ENCODE peak calls at places on chromosomes 2 and 18, in six cellular contexts. V is neuronal stem cell, M is mesenchymal stem cell, Q is IMR-90, X is H9, L is H1. G is an unnamed sample.

GRCh38 chr2:71552356-71552755 is 99.0 kb downstream of the DYSF start:
- DNase-seq in Q (no peak), M (no peak), L (no peak), V (no peak), X (no peak), G (no peak)

GRCh38 chr2:44291281-44292248 is 16.3 kb downstream of the SLC3A1 start:
- DNase-seq in X (peak), M (peak), Q (peak), L (no peak), V (no peak), G (peak)

GRCh38 chr18:51666717-51667320 is 469.3 kb upstream of the MEX3C start:
- DNase-seq in Q (no peak), V (no peak), L (no peak), M (no peak), X (no peak), G (no peak)

GRCh38 chr2:1824202-1824905 is 80.0 kb upstream of the PXDN start:
- DNase-seq in M (no peak), Q (no peak), X (no peak), L (no peak), V (no peak), G (no peak)

GRCh38 chr2:188629890-188630483 is 338.3 kb downstream of the GULP1 start:
- DNase-seq in L (no peak), X (no peak), M (peak), V (no peak), Q (peak), G (no peak)

GRCh38 chr2:96984300-96984699 is 2.1 kb downstream of the FAM178B start:
- DNase-seq in X (no peak), L (no peak), M (no peak), Q (no peak), V (no peak), G (no peak)

GRCh38 chr2:11753452-11753885 is 7.0 kb downstream of the LPIN1 start:
- DNase-seq in X (no peak), Q (no peak), M (peak), V (no peak), L (no peak), G (no peak)

GRCh38 chr2:98009887-98010760 is 14.4 kb upstream of the TMEM131 start:
- DNase-seq in X (no peak), Q (no peak), M (no peak), V (no peak), L (no peak), G (peak)

GRCh38 chr2:170324640-170325046 is 146.7 kb downstream of the MYO3B start:
- DNase-seq in Q (peak), L (peak), M (peak), X (peak), V (peak), G (peak)

GRCh38 chr18:48021273-48021914 is 90.9 kb upstream of the SMAD2 start:
- DNase-seq in M (no peak), Q (no peak), V (no peak), X (no peak), L (no peak), G (no peak)

GRCh38 chr2:195252018-195252417 is 405.0 kb upstream of the SLC39A10 start:
- DNase-seq in M (no peak), L (peak), Q (no peak), X (peak), V (no peak), G (no peak)

GRCh38 chr2:125679903-125680302 is 976.1 kb upstream of the GYPC start:
- DNase-seq in L (no peak), V (no peak), X (no peak), Q (no peak), M (no peak), G (no peak)

GRCh38 chr18:66646622-66647021 is 42.7 kb upstream of the CDH19 start:
- DNase-seq in Q (no peak), M (peak), V (no peak), X (no peak), L (no peak), G (peak)

GRCh38 chr2:1804865-1805264 is 60.5 kb upstream of the PXDN start:
- DNase-seq in L (no peak), X (no peak), M (no peak), V (no peak), Q (no peak), G (no peak)

GRCh38 chr2:18860179-18860578 is 270.8 kb upstream of the NT5C1B start:
- DNase-seq in Q (no peak), M (no peak), L (no peak), X (no peak), V (no peak), G (no peak)

GRCh38 chr2:38581193-38582147 is 21.3 kb downstream of the HNRNPLL start:
- DNase-seq in V (peak), Q (peak), X (peak), M (peak), L (no peak), G (peak)

GRCh38 chr2:207088839-207089238 is 76.9 kb downstream of the KLF7 start:
- DNase-seq in M (no peak), Q (no peak), L (no peak), V (no peak), X (no peak), G (no peak)

GRCh38 chr2:12811916-12812315 is 95.2 kb downstream of the TRIB2 start:
- DNase-seq in M (no peak), L (no peak), X (no peak), V (no peak), Q (no peak), G (no peak)

GRCh38 chr18:55547705-55548056 is 40.3 kb downstream of the TCF4 start:
- DNase-seq in Q (no peak), X (no peak), M (no peak), V (no peak), L (no peak), G (no peak)
- H3K27ac ChIP-seq in Q (no peak), X (no peak), M (no peak), V (no peak), L (no peak), G (no peak)

DNA sequence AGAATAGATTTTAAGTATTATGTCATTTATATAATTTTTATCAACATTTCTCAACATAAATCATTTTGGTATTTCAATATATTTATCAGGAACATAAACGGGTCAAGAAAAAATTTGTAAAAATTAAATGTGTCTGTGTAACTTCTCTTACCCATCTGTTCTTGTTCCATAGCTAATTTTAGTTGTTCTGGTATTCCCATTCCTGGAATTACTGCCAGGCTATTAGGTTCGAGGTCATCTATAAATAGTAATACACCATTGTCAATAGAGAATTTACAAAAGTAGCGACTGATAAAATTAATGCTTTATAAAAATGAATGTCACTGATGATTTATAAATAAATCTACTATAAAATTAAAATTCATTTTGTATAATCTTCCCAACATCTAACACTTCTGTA is 21.5 kb downstream of the SFT2D3 start:
- DNase-seq in L (no peak), V (no peak), M (no peak), Q (no peak), X (no peak), G (no peak)
- H4K91ac ChIP-seq in L (no peak), V (no peak), M (no peak), Q (no peak), X (no peak), G (no peak)

GRCh38 chr2:99881901-99882591 is 260.3 kb downstream of the AFF3 start:
- DNase-seq in V (no peak), X (no peak), M (peak), L (no peak), Q (peak), G (no peak)
- H3K27ac ChIP-seq in V (no peak), X (no peak), M (peak), L (no peak), Q (peak), G (no peak)

GRCh38 chr2:42713920-42714319 is 50.0 kb downstream of the OXER1 start:
- DNase-seq in Q (no peak), V (no peak), L (no peak), X (no peak), M (no peak), G (no peak)
- H4K91ac ChIP-seq in Q (no peak), V (no peak), L (no peak), X (no peak), M (no peak), G (no peak)

DNA sequence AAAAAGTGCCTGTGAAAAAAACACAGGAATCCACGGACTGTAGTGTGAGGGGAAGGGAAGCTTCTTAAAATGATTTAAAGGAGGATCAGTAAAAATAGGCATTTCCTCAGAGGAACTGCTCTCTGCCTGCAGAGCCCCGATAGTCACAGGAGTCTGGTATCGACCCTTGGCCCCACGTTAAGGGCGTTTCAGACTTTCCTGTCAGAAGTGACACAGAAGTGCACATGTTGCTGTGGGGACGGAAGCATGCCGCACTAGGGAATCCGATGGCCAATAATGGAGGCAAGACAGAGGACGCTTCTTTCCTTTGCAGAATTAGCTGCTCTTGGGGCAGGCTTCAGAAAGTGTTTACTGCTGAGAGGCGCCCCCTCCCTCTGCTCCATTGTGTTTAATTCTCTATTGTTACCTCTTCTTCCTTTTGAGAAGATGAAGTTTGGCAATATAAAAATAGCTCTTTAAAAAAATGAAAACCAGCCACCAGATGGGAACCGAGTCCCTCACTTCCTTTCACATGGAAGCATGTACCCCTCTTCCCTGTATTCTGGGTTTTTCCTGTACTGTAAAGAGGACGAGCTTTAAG is 118.6 kb upstream of the EML6 start:
- DNase-seq in X (no peak), M (no peak), Q (no peak), L (no peak), V (no peak), G (no peak)
- H3K27ac ChIP-seq in X (no peak), M (peak), Q (no peak), L (no peak), V (no peak), G (no peak)

DNA sequence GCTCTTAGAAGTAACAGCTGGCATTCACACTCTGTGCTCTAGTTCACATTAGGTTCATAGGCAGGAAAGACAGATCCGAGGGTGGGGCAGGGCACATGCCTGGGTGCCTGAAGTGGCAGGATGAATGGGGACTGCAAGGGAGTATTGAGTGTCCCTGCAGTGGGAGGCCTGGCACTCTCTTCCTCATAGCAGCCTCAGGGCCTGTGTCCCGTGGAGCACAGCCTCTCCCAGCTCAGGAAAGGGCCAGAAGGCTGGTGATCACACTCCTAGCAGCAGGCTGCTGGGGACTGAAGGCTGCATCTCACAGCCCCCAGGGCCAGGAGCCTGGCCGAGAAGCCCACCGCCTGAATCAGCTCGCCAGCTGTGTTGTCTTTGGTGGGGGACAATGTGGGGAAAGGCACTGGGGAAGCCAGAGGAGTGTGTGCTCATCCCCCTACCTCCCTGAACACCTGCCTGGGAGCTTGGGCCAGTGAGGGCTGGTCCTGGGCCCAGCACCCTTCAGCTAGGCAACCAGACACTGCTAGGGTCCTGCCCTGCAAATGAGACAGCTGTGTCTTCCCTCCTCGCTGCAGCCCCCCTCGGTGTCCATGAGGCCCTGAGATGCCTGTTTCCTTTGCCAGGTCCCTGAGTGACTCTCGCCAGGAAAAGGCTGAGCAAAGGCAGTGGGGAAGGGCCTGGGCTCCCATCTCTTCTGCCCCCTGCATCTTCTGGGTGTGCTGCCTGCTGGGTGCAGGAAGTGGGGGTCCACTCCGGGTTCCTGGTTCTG is 48.3 kb upstream of the HS6ST1 start:
- DNase-seq in L (no peak), V (no peak), M (no peak), X (no peak), Q (no peak), G (no peak)
- H4K91ac ChIP-seq in L (peak), V (peak), M (peak), X (no peak), Q (peak), G (peak)

DNA sequence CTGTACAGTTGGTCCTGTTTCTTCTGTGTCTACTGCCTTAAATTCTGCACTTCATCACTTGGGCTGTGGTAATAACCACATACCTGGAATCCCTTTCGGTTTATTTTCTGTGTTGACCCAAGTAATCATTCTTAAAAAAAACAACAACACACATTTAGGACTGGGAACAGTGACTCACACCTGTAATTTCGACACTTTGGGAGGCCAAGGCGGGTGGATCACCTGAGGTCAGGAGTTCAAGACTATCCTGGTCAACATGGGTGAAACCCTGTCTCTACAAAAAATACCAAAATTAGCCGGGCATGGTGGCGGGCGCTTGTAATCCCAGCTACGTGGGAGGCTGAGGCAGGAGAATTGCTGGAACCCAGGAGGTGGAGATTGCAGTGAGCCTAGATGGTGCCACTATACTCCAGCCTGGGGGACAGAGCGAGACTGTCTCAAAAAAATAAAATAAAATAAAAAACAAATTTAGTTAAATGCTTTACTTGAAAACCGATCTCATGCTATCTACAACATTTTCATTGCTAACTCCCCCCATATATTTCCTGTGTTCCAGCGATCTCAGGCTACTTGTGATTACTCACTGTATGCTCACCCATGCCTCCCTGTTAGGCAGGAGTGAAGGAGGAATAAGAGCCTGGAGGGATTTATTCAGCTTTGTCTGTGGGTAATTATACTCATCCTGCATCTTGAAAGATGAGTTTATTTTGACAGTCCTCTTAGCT is 18.2 kb downstream of the ACSL3 start:
- DNase-seq in V (no peak), X (no peak), L (no peak), Q (peak), M (peak), G (peak)
- H3K27ac ChIP-seq in V (no peak), X (no peak), L (no peak), Q (no peak), M (no peak), G (no peak)

G was measured in trophoblast cell.